ENCODE peak calls at places on chromosome 2, in five cellular contexts. M, T, C, Z and R are unnamed samples.
A peak's percentile ranks its signal among the peaks of the same experiment; 100 is the strongest.

GRCh38 chr2:108959401-108959800 is 29.6 kb downstream of the EDAR start:
- DNase-seq in Z (no peak), C (no peak), M (no peak), T (no peak), R (no peak)

GRCh38 chr2:28082131-28082530 is 191.6 kb downstream of the BABAM2 start:
- DNase-seq in C (peak; percentile 80), M (no peak), T (no peak), Z (no peak), R (no peak)

GRCh38 chr2:120205901-120206581 is 17.2 kb downstream of the TMEM185B start:
- DNase-seq in C (no peak), T (no peak), M (no peak), Z (no peak), R (no peak)

GRCh38 chr2:234606906-234607305 is 110.0 kb upstream of the ARL4C start:
- DNase-seq in Z (no peak), T (no peak), M (no peak), C (no peak), R (no peak)

GRCh38 chr2:19861771-19862170 is 40.0 kb downstream of the TTC32 start:
- DNase-seq in C (peak; percentile 25), T (no peak), Z (no peak), M (no peak), R (no peak)

GRCh38 chr2:205409403-205409802 is 272.9 kb upstream of the NRP2 start:
- DNase-seq in T (no peak), Z (no peak), C (no peak), M (no peak), R (no peak)

GRCh38 chr2:174341301-174341994 is 6.7 kb downstream of the SP9 start:
- DNase-seq in C (peak; percentile 92), M (peak; percentile 82), Z (peak; percentile 78), T (peak; percentile 91), R (no peak)

GRCh38 chr2:73082523-73083410 is 11.3 kb upstream of the SFXN5 start:
- DNase-seq in T (no peak), C (no peak), M (no peak), Z (no peak), R (no peak)

GRCh38 chr2:8662239-8662879 is 19.5 kb upstream of the ID2 start:
- DNase-seq in T (no peak), Z (no peak), C (peak; percentile 82), M (no peak), R (no peak)

GRCh38 chr2:132670104-132670960 is at the start of gene LYPD1:
- DNase-seq in T (no peak), Z (no peak), C (peak; percentile 65), M (no peak), R (no peak)

GRCh38 chr2:8003462-8004075 is 678.3 kb upstream of the ID2 start:
- DNase-seq in T (no peak), M (no peak), C (peak; percentile 54), Z (no peak), R (no peak)

GRCh38 chr2:140658766-140659165 is 1472.0 kb downstream of the LRP1B start:
- DNase-seq in M (no peak), C (no peak), T (no peak), Z (no peak), R (no peak)

GRCh38 chr2:226431301-226431955 is 368.2 kb downstream of the IRS1 start:
- DNase-seq in M (no peak), Z (no peak), C (peak; percentile 51), T (no peak), R (no peak)

GRCh38 chr2:84817239-84817655 is 63.6 kb downstream of the TRABD2A start:
- DNase-seq in C (no peak), M (no peak), Z (no peak), T (no peak), R (no peak)

GRCh38 chr2:232028631-232029030 is 67.1 kb downstream of the DIS3L2 start:
- DNase-seq in T (no peak), C (peak; percentile 21), Z (no peak), M (no peak), R (no peak)

GRCh38 chr2:9197916-9198315 is 8.7 kb upstream of the ASAP2 start:
- DNase-seq in M (no peak), T (no peak), C (no peak), Z (no peak), R (no peak)

GRCh38 chr2:230267556-230267955 is 42.0 kb downstream of the SP140 start:
- DNase-seq in T (no peak), Z (no peak), M (no peak), C (no peak), R (no peak)